ENCODE peak calls at places on chromosomes 5 and 9, in nine cellular contexts. P, B, K, D, M, F, S, W and J are unnamed samples.

GRCh38 chr9:71706172-71706571 is 62.1 kb downstream of the CEMIP2 start:
- DNase-seq in B (no peak), W (no peak), F (no peak), P (no peak), K (no peak), S (no peak), D (no peak), M (no peak), J (no peak)

GRCh38 chr9:92773810-92774209 is 9.2 kb upstream of the BICD2 start:
- DNase-seq in W (no peak), M (no peak), D (no peak), B (no peak), F (no peak), S (no peak), K (no peak), P (no peak), J (no peak)

GRCh38 chr9:136307215-136307750 is 3.4 kb upstream of the CCDC187 start:
- DNase-seq in W (no peak), P (no peak), S (no peak), M (no peak), D (no peak), K (no peak), B (no peak), F (no peak), J (peak)

GRCh38 chr9:135850737-135851136 is 56.6 kb downstream of the CAMSAP1 start:
- DNase-seq in S (peak), B (peak), P (no peak), D (no peak), F (no peak), M (no peak), W (no peak), K (no peak), J (no peak)

GRCh38 chr9:126421567-126422428 is 95.2 kb downstream of the MVB12B start:
- DNase-seq in M (no peak), F (no peak), P (peak), B (no peak), S (no peak), K (peak), W (no peak), D (no peak), J (no peak)

GRCh38 chr5:113035096-113035495 is 58.5 kb downstream of the DCP2 start:
- DNase-seq in K (no peak), B (no peak), M (no peak), P (no peak), S (no peak), D (no peak), F (no peak), W (no peak), J (no peak)

GRCh38 chr9:120393386-120394057 is 186.4 kb downstream of the CDK5RAP2 start:
- DNase-seq in K (no peak), W (no peak), D (no peak), M (no peak), F (peak), S (peak), P (no peak), B (peak), J (peak)

GRCh38 chr5:131305138-131305650 is 41.3 kb downstream of the CDC42SE2 start:
- DNase-seq in D (no peak), P (no peak), S (no peak), F (no peak), W (no peak), B (no peak), M (no peak), K (no peak), J (no peak)

GRCh38 chr9:124000784-124001444 is 10.7 kb upstream of the LHX2 start:
- DNase-seq in S (no peak), D (no peak), K (no peak), W (no peak), M (no peak), F (no peak), P (no peak), B (no peak), J (no peak)

GRCh38 chr9:124130277-124131075 is 118.9 kb downstream of the LHX2 start:
- DNase-seq in P (no peak), W (peak), F (no peak), M (no peak), S (no peak), D (no peak), K (peak), B (no peak), J (no peak)

GRCh38 chr5:135964670-135965320 is 10.0 kb upstream of the LECT2 start:
- DNase-seq in W (no peak), D (no peak), K (no peak), P (no peak), M (no peak), F (no peak), B (peak), S (peak), J (no peak)

GRCh38 chr9:75106856-75107255 is 18.5 kb downstream of the OSTF1 start:
- DNase-seq in P (peak), K (no peak), S (no peak), D (no peak), M (no peak), F (no peak), B (no peak), W (no peak), J (no peak)

GRCh38 chr5:142617416-142617815 is 68.5 kb downstream of the FGF1 start:
- DNase-seq in P (no peak), M (no peak), D (no peak), S (no peak), K (no peak), W (no peak), F (no peak), B (no peak), J (no peak)

GRCh38 chr9:96109718-96110351 is 192.1 kb downstream of the HSD17B3 start:
- DNase-seq in B (peak), D (no peak), P (no peak), S (peak), K (no peak), F (no peak), M (no peak), W (no peak), J (peak)

GRCh38 chr5:111259636-111260035 is 35.5 kb downstream of the CAMK4 start:
- DNase-seq in P (no peak), S (peak), B (no peak), K (no peak), W (no peak), F (no peak), M (no peak), D (no peak), J (no peak)

GRCh38 chr5:1511037-1511436 is 12.7 kb downstream of the LPCAT1 start:
- DNase-seq in F (no peak), W (peak), S (no peak), K (peak), D (no peak), B (no peak), P (no peak), M (no peak), J (no peak)

GRCh38 chr9:14173730-14174129 is 140.2 kb downstream of the NFIB start:
- DNase-seq in K (peak), P (no peak), F (no peak), S (no peak), B (no peak), D (no peak), M (no peak), W (no peak), J (peak)

GRCh38 chr9:134031071-134031470 is 5.8 kb downstream of the BRD3OS start:
- DNase-seq in D (no peak), F (no peak), M (no peak), S (no peak), P (no peak), W (no peak), K (peak), B (no peak), J (no peak)

GRCh38 chr9:136585531-136586120 is 39.8 kb upstream of the NOTCH1 start:
- DNase-seq in W (no peak), D (no peak), K (no peak), B (no peak), S (no peak), P (no peak), M (no peak), F (no peak), J (no peak)

GRCh38 chr9:2771661-2772060 is 54.4 kb downstream of the KCNV2 start:
- DNase-seq in D (no peak), W (no peak), B (peak), P (no peak), F (no peak), M (no peak), S (peak), K (no peak), J (no peak)

GRCh38 chr5:112957409-112957808 is 19.2 kb upstream of the DCP2 start:
- DNase-seq in D (no peak), P (no peak), K (no peak), B (no peak), S (no peak), F (no peak), W (no peak), M (no peak), J (no peak)

GRCh38 chr9:90903731-90904422 is 102.3 kb downstream of the SYK start:
- DNase-seq in W (no peak), P (no peak), S (no peak), F (no peak), B (no peak), D (no peak), K (no peak), M (no peak), J (no peak)

GRCh38 chr9:133774799-133775198 is 36.6 kb upstream of the SARDH start:
- DNase-seq in F (no peak), K (peak), W (no peak), P (no peak), D (no peak), M (peak), B (no peak), S (no peak), J (no peak)

GRCh38 chr5:38466444-38467189 is 89.8 kb downstream of the LIFR start:
- DNase-seq in M (peak), F (no peak), K (peak), P (peak), S (no peak), B (no peak), D (no peak), W (peak), J (peak)

GRCh38 chr9:136864996-136865767 is 926 bp downstream of the EDF1 start:
- DNase-seq in P (no peak), D (no peak), F (peak), K (no peak), W (peak), M (no peak), B (no peak), S (no peak), J (no peak)

GRCh38 chr9:22203371-22204138 is 194.4 kb upstream of the CDKN2B start:
- DNase-seq in M (no peak), B (peak), K (no peak), F (peak), S (peak), W (no peak), D (no peak), P (no peak), J (no peak)
- H3K4me3 ChIP-seq in M (no peak), B (no peak), K (no peak), F (no peak), S (no peak), W (no peak), D (no peak), P (no peak), J (no peak)

GRCh38 chr5:108753877-108754276 is 6.2 kb downstream of the FER start:
- DNase-seq in S (peak), W (no peak), D (no peak), M (no peak), P (no peak), K (no peak), B (peak), F (no peak), J (no peak)
- H3K27ac ChIP-seq in S (no peak), W (no peak), D (no peak), M (no peak), P (no peak), K (no peak), B (no peak), F (no peak), J (no peak)

GRCh38 chr9:129491486-129491855 is 129.4 kb downstream of the C9orf50 start:
- DNase-seq in P (peak), W (peak), F (no peak), S (peak), K (peak), M (peak), B (no peak), D (no peak), J (no peak)
- H3K4me3 ChIP-seq in P (no peak), W (no peak), F (no peak), S (no peak), K (no peak), M (peak), B (no peak), D (peak), J (no peak)

GRCh38 chr5:95178046-95178651 is 106.7 kb downstream of the MCTP1 start:
- DNase-seq in M (no peak), P (no peak), K (no peak), F (no peak), S (peak), W (no peak), D (no peak), B (no peak), J (no peak)
- H3K27ac ChIP-seq in M (no peak), P (no peak), K (no peak), F (no peak), S (no peak), W (no peak), D (no peak), B (no peak), J (no peak)

GRCh38 chr5:175696139-175696854 is 38.4 kb downstream of the HRH2 start:
- DNase-seq in M (peak), K (peak), P (peak), D (peak), W (peak), F (peak), B (no peak), S (no peak), J (peak)
- H3K4me3 ChIP-seq in M (no peak), K (no peak), P (no peak), D (no peak), W (no peak), F (no peak), B (no peak), S (no peak), J (no peak)

DNA sequence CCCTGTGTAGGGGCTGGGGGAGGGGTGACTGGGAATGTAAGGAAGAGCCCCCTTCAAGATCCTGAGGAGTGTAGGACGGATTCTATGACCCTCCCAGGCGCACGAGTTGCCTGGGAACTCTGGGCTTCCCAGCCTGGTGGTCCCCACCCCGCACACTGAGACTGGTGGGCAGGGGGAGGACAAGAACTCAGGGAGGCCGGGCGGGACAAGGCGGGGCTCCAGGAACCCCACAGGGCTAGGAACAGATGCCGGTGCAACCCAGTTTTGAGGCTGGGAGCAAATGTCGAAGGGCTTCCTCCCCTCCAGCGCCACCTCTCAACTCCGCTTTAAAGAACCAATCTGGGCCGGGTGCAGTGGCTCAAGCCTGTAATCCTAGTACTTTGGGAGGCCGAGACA is 1.3 kb upstream of the VDAC1 start:
- DNase-seq in S (no peak), W (no peak), K (no peak), P (no peak), F (no peak), D (no peak), B (no peak), M (no peak), J (no peak)
- H3K27ac ChIP-seq in S (peak), W (peak), K (peak), P (peak), F (peak), D (peak), B (peak), M (peak), J (peak)

GRCh38 chr5:55601209-55601618 is 66.5 kb upstream of the PLPP1 start:
- DNase-seq in M (peak), D (peak), F (peak), K (peak), S (peak), B (peak), P (peak), W (peak), J (peak)
- H3K4me3 ChIP-seq in M (peak), D (peak), F (no peak), K (no peak), S (no peak), B (no peak), P (no peak), W (no peak), J (no peak)

DNA sequence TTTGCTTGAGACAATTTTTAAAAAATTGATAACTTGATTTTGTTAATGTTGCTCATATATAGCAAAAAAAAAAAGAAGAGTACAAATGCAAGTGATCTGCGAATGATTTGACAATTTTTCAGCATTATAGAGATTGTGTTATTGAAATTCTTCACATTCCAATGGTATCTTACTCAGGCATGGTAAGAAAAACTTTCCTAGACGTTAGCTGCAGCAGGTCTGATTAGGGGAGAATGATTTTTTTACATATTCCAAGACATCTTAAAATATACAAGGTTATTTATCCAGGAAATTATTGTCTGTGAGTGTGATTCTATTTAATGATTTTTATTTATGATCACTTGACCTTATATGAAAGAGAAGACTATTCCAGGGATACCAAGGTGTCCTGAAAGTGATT is 361.9 kb downstream of the MAT2B start:
- DNase-seq in F (no peak), M (no peak), B (peak), S (peak), W (no peak), P (no peak), D (no peak), K (no peak), J (no peak)
- H3K27ac ChIP-seq in F (no peak), M (no peak), B (no peak), S (no peak), W (no peak), P (no peak), D (no peak), K (no peak), J (no peak)

GRCh38 chr9:33817327-33818166 is 587 bp downstream of the UBE2R2 start:
- DNase-seq in B (peak), D (peak), S (peak), P (peak), M (peak), F (peak), K (no peak), W (peak), J (peak)

GRCh38 chr9:33814816-33815215 is 2.1 kb upstream of the UBE2R2 start:
- DNase-seq in M (no peak), D (no peak), W (no peak), B (no peak), K (no peak), F (peak), S (no peak), P (no peak), J (no peak)

GRCh38 chr9:33813712-33814641 is 3.0 kb upstream of the UBE2R2 start:
- DNase-seq in B (peak), S (peak), P (no peak), K (no peak), M (no peak), D (peak), F (peak), W (peak), J (peak)

GRCh38 chr9:33816327-33817252 is at the start of gene UBE2R2:
- DNase-seq in B (peak), K (peak), F (peak), D (peak), P (peak), W (peak), M (peak), S (peak), J (peak)

DNA sequence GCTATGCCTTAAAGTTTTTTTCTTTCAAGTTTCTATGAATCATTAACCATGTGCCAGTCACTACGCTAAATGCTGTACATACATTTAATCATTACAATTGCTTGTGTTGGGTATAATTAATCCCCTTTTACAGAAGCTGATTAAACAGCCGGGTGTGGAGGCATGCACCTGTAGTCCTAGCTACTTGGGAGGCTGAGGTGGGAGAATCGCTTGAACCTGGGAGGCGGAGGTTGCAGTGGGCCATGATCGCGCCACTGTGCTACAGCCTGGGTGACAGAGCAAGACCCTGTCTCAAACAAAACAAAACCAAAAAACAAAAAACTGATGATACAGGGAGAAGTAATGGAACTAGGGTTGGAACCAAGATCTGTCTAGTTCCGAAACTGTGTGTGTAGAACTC is 1.2 kb upstream of the UBE2R2 start:
- DNase-seq in W (no peak), D (no peak), B (no peak), S (no peak), F (peak), M (no peak), K (no peak), P (no peak), J (no peak)
- H3K4me3 ChIP-seq in W (no peak), D (no peak), B (no peak), S (no peak), F (no peak), M (no peak), K (no peak), P (no peak), J (no peak)